ENCODE peak calls at places on chromosomes 4 and X, in six cellular contexts. One of them, this sample, is unnamed.

GRCh38 chr4:82382756-82383155 is 9.0 kb upstream of the HNRNPD start:
- DNase-seq in MM.1S: no peak
- DNase-seq in cardiac muscle cell: no peak
- DNase-seq in left ventricle myocardium inferior: no peak
- DNase-seq in mucosa of descending colon: no peak
- DNase-seq in heart left ventricle: no peak
- DNase-seq in this sample: no peak

GRCh38 chr4:137609693-137610450 is 77.6 kb upstream of the PCDH18 start:
- DNase-seq in MM.1S: no peak
- DNase-seq in cardiac muscle cell: no peak
- DNase-seq in left ventricle myocardium inferior: no peak
- DNase-seq in mucosa of descending colon: no peak
- DNase-seq in heart left ventricle: no peak
- DNase-seq in this sample: no peak

GRCh38 chrX:72021975-72022374 is 109.7 kb downstream of the RTL5 start:
- DNase-seq in MM.1S: no peak
- DNase-seq in cardiac muscle cell: no peak
- DNase-seq in left ventricle myocardium inferior: no peak
- DNase-seq in mucosa of descending colon: no peak
- DNase-seq in heart left ventricle: no peak
- DNase-seq in this sample: peak; percentile 13

GRCh38 chr4:71609651-71610050 is 174.2 kb downstream of the GC start:
- DNase-seq in MM.1S: no peak
- DNase-seq in cardiac muscle cell: no peak
- DNase-seq in left ventricle myocardium inferior: no peak
- DNase-seq in mucosa of descending colon: no peak
- DNase-seq in heart left ventricle: no peak
- DNase-seq in this sample: no peak

GRCh38 chr4:97349468-97350186 is 793.6 kb downstream of the STPG2 start:
- DNase-seq in MM.1S: no peak
- DNase-seq in cardiac muscle cell: no peak
- DNase-seq in left ventricle myocardium inferior: no peak
- DNase-seq in mucosa of descending colon: no peak
- DNase-seq in heart left ventricle: no peak
- DNase-seq in this sample: no peak

GRCh38 chr4:159341486-159341885 is 238.6 kb downstream of the RAPGEF2 start:
- DNase-seq in MM.1S: no peak
- DNase-seq in cardiac muscle cell: no peak
- DNase-seq in left ventricle myocardium inferior: no peak
- DNase-seq in mucosa of descending colon: no peak
- DNase-seq in heart left ventricle: no peak
- DNase-seq in this sample: no peak

GRCh38 chr4:56786955-56787354 is 34.5 kb downstream of the SPINK2 start:
- DNase-seq in MM.1S: no peak
- DNase-seq in cardiac muscle cell: no peak
- DNase-seq in left ventricle myocardium inferior: peak; percentile 76
- DNase-seq in mucosa of descending colon: peak; percentile 69
- DNase-seq in heart left ventricle: peak; percentile 84
- DNase-seq in this sample: no peak

GRCh38 chrX:80578518-80579105 is 158.4 kb downstream of the TENT5D start:
- DNase-seq in MM.1S: peak; percentile 47
- DNase-seq in cardiac muscle cell: peak; percentile 23
- DNase-seq in left ventricle myocardium inferior: no peak
- DNase-seq in mucosa of descending colon: no peak
- DNase-seq in heart left ventricle: no peak
- DNase-seq in this sample: peak; percentile 40

GRCh38 chrX:15204130-15204751 is 65.6 kb downstream of the ASB9 start:
- DNase-seq in MM.1S: peak; percentile 18
- DNase-seq in cardiac muscle cell: no peak
- DNase-seq in left ventricle myocardium inferior: no peak
- DNase-seq in mucosa of descending colon: no peak
- DNase-seq in heart left ventricle: no peak
- DNase-seq in this sample: peak; percentile 27

GRCh38 chrX:39848900-39849299 is 248.9 kb downstream of the BCOR start:
- DNase-seq in MM.1S: no peak
- DNase-seq in cardiac muscle cell: no peak
- DNase-seq in left ventricle myocardium inferior: no peak
- DNase-seq in mucosa of descending colon: no peak
- DNase-seq in heart left ventricle: no peak
- DNase-seq in this sample: no peak

DNA sequence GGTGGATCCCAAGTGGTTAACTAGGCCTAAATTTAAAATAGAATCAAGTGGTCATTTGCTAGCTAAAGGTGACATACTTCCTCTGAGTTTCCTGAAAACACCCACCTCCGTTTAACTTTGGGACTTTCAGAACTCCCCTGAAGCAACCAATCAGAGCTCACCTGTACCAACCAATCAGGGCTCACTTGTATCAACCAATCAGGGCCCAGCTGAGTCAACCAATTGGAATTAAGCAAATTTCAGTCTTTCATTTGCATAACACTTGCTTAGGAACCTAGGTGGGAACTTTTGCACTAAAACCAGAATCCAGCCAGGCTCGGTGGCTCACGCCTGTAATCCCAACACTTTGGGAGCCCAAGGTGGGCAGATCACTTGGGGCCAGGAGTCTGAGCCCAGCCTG is 15.9 kb downstream of the GPC4 start:
- DNase-seq in MM.1S: no peak
- DNase-seq in cardiac muscle cell: no peak
- DNase-seq in left ventricle myocardium inferior: no peak
- DNase-seq in mucosa of descending colon: no peak
- DNase-seq in heart left ventricle: no peak
- DNase-seq in this sample: no peak
- TF ChIP-seq CTCF in MM.1S: no peak
- TF ChIP-seq CTCF in cardiac muscle cell: no peak
- TF ChIP-seq CTCF in left ventricle myocardium inferior: no peak
- TF ChIP-seq CTCF in mucosa of descending colon: no peak
- TF ChIP-seq CTCF in heart left ventricle: no peak
- TF ChIP-seq CTCF in this sample: no peak

DNA sequence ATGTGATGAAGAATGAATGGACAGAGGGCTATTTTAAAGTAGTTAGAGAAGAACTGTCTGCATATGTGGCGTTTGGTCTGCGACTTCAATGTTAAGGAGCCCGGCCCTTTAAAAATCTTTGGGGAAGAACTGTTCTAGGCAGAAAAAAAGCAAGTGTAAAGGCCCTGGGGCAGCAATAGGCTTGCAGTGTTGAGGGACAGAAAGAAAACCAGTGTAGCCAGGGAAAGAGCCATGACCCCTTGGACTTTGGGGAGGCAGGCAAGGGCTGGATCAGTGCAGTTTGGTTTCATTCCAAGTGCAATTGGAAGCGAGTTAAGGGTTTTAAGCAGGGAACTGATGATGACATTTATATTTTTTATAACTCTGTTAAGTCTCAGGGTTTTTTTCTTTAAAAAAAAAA is 7.9 kb downstream of the GLA start:
- DNase-seq in MM.1S: no peak
- DNase-seq in cardiac muscle cell: no peak
- DNase-seq in left ventricle myocardium inferior: no peak
- DNase-seq in mucosa of descending colon: no peak
- DNase-seq in heart left ventricle: no peak
- DNase-seq in this sample: no peak
- TF ChIP-seq CTCF in MM.1S: no peak
- TF ChIP-seq CTCF in cardiac muscle cell: no peak
- TF ChIP-seq CTCF in left ventricle myocardium inferior: no peak
- TF ChIP-seq CTCF in mucosa of descending colon: no peak
- TF ChIP-seq CTCF in heart left ventricle: no peak
- TF ChIP-seq CTCF in this sample: no peak

DNA sequence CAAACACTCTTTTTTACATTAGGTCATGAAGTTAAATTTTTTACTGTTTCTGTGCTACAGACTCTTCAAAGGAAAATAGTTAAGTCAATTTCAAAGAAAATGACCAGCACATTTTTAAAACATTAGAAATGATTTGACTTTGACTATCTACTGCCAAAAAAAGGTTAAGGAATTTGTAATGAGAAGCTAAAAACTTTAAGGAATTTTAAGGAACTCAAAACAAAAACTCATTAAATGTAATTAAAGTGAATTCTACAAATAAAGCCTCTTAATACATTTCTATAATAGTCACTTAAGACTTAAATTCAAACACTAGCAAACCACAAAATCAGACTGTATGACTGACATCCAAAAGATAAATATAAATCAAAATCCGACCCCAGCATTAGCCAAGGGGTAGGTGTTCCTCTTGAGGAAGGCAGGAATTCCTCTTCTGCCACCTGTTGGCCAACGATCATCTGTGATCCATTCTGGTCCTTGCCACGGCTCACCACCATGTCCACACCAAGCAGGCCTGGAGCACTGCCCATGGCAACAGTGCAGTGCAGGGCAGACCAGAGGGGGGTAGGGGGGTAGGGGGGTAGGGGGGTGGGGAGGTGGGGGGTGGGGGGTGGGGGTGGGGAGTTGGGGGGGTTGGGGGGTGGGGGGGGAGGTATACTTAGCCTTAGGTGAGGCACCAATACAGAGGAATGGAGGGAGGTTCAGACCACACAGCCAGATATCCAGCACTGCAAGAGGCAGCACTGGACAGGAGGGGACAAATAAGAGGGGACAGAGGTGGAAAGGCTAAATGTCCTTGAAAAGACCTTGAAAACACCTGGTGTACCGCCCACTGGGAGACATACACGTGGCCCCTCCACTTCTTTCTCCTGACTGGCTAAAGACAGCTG is 287.4 kb downstream of the CHIC1 start:
- DNase-seq in MM.1S: peak; percentile 50
- DNase-seq in cardiac muscle cell: peak; percentile 13
- DNase-seq in left ventricle myocardium inferior: no peak
- DNase-seq in mucosa of descending colon: no peak
- DNase-seq in heart left ventricle: peak; percentile 46
- DNase-seq in this sample: peak; percentile 9
- TF ChIP-seq CTCF in MM.1S: peak; percentile 41
- TF ChIP-seq CTCF in cardiac muscle cell: peak; percentile 10
- TF ChIP-seq CTCF in left ventricle myocardium inferior: no peak
- TF ChIP-seq CTCF in mucosa of descending colon: no peak
- TF ChIP-seq CTCF in heart left ventricle: no peak
- TF ChIP-seq CTCF in this sample: no peak

GRCh38 chr4:176207839-176208238 is 12.5 kb upstream of the SPATA4 start:
- DNase-seq in MM.1S: no peak
- DNase-seq in cardiac muscle cell: no peak
- DNase-seq in left ventricle myocardium inferior: no peak
- DNase-seq in mucosa of descending colon: no peak
- DNase-seq in heart left ventricle: no peak
- DNase-seq in this sample: no peak

GRCh38 chr4:176205299-176205698 is 9.9 kb upstream of the SPATA4 start:
- DNase-seq in MM.1S: no peak
- DNase-seq in cardiac muscle cell: no peak
- DNase-seq in left ventricle myocardium inferior: no peak
- DNase-seq in mucosa of descending colon: no peak
- DNase-seq in heart left ventricle: no peak
- DNase-seq in this sample: no peak

GRCh38 chr4:176210579-176211296 is 15.4 kb upstream of the SPATA4 start:
- DNase-seq in MM.1S: no peak
- DNase-seq in cardiac muscle cell: no peak
- DNase-seq in left ventricle myocardium inferior: no peak
- DNase-seq in mucosa of descending colon: no peak
- DNase-seq in heart left ventricle: no peak
- DNase-seq in this sample: no peak

GRCh38 chr4:176209535-176209934 is 14.2 kb upstream of the SPATA4 start:
- DNase-seq in MM.1S: no peak
- DNase-seq in cardiac muscle cell: no peak
- DNase-seq in left ventricle myocardium inferior: no peak
- DNase-seq in mucosa of descending colon: no peak
- DNase-seq in heart left ventricle: no peak
- DNase-seq in this sample: no peak

DNA sequence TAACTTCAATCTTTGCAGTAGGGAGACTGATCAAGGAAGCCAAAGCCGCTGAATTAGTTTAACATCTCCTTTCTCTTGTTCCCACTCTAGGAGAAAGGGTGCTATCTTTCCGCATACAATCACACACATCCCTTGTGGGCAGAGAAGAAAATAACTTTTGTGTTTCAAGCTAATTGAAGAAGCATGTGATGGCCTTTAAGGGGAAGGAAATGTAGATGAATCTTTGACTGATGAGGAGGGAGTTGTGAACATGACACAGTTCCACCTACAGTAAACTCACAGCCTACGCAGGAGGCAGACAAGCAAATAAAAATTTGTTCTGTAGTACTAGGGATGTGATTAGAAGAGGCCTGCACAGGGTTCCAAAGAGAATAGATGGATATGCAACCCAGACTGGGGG is 14.7 kb upstream of the SPATA4 start:
- DNase-seq in MM.1S: no peak
- DNase-seq in cardiac muscle cell: no peak
- DNase-seq in left ventricle myocardium inferior: no peak
- DNase-seq in mucosa of descending colon: no peak
- DNase-seq in heart left ventricle: no peak
- DNase-seq in this sample: no peak
- TF ChIP-seq CTCF in MM.1S: no peak
- TF ChIP-seq CTCF in cardiac muscle cell: no peak
- TF ChIP-seq CTCF in left ventricle myocardium inferior: no peak
- TF ChIP-seq CTCF in mucosa of descending colon: no peak
- TF ChIP-seq CTCF in heart left ventricle: no peak
- TF ChIP-seq CTCF in this sample: no peak

GRCh38 chr4:2281575-2282343 is 19.9 kb upstream of the MXD4 start:
- DNase-seq in MM.1S: peak; percentile 93
- DNase-seq in cardiac muscle cell: no peak
- DNase-seq in left ventricle myocardium inferior: no peak
- DNase-seq in mucosa of descending colon: peak; percentile 24
- DNase-seq in heart left ventricle: peak; percentile 15
- DNase-seq in this sample: peak; percentile 67
- TF ChIP-seq CTCF in MM.1S: peak; percentile 53
- TF ChIP-seq CTCF in cardiac muscle cell: peak; percentile 15
- TF ChIP-seq CTCF in left ventricle myocardium inferior: no peak
- TF ChIP-seq CTCF in mucosa of descending colon: no peak
- TF ChIP-seq CTCF in heart left ventricle: no peak
- TF ChIP-seq CTCF in this sample: no peak

DNA sequence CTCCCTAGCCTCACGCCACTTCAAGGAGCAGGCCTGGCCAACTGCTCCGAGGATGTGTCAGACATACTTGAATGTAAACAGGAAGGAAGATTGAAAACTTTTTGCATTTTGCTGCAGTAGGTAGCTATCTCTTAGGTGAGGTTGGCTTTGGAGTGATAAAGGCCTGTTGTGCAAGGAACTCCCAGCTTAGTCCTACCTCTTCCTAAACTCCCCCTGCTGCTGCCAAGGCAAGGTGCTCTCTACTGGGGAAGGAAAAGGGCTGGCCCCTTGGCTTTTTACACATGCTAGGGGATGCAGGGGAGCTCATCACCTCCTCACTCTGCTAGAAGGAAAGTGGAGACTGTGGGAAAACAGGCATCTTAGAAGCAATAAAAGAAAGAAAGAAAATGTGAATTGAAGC is 10.7 kb upstream of the BRS3 start:
- DNase-seq in MM.1S: no peak
- DNase-seq in cardiac muscle cell: no peak
- DNase-seq in left ventricle myocardium inferior: no peak
- DNase-seq in mucosa of descending colon: no peak
- DNase-seq in heart left ventricle: no peak
- DNase-seq in this sample: no peak
- TF ChIP-seq CTCF in MM.1S: no peak
- TF ChIP-seq CTCF in cardiac muscle cell: no peak
- TF ChIP-seq CTCF in left ventricle myocardium inferior: no peak
- TF ChIP-seq CTCF in mucosa of descending colon: no peak
- TF ChIP-seq CTCF in heart left ventricle: no peak
- TF ChIP-seq CTCF in this sample: no peak

GRCh38 chr4:67332627-67333026 is 212.7 kb downstream of the CENPC start:
- DNase-seq in MM.1S: peak; percentile 10
- DNase-seq in cardiac muscle cell: no peak
- DNase-seq in left ventricle myocardium inferior: no peak
- DNase-seq in mucosa of descending colon: no peak
- DNase-seq in heart left ventricle: no peak
- DNase-seq in this sample: peak; percentile 4
- TF ChIP-seq CTCF in MM.1S: peak; percentile 39
- TF ChIP-seq CTCF in cardiac muscle cell: peak; percentile 54
- TF ChIP-seq CTCF in left ventricle myocardium inferior: peak; percentile 21
- TF ChIP-seq CTCF in mucosa of descending colon: no peak
- TF ChIP-seq CTCF in heart left ventricle: no peak
- TF ChIP-seq CTCF in this sample: peak; percentile 8

This sample was measured in GM20000.